ENCODE peak calls at places on chromosome 19, in nine cellular contexts. One of them, this sample, is unnamed.

GRCh38 chr19:39679791-39680168 is 24.1 kb downstream of the LGALS16 start:
- DNase-seq in astrocyte: no peak
- DNase-seq in OCI-LY7: no peak
- DNase-seq in IMR-90: no peak
- DNase-seq in fibroblast of lung: no peak
- DNase-seq in H9: no peak
- DNase-seq in HCT116: no peak
- DNase-seq in GM23338: no peak
- DNase-seq in PC-3: no peak
- DNase-seq in this sample: no peak

GRCh38 chr19:18450934-18451836 is 13.3 kb upstream of the ISYNA1 start:
- DNase-seq in H9: peak; percentile 86
- DNase-seq in fibroblast of lung: no peak
- DNase-seq in GM23338: peak; percentile 83
- DNase-seq in IMR-90: peak; percentile 64
- DNase-seq in astrocyte: no peak
- DNase-seq in PC-3: peak; percentile 82
- DNase-seq in HCT116: no peak
- DNase-seq in OCI-LY7: peak; percentile 77
- DNase-seq in this sample: peak; percentile 82

GRCh38 chr19:2618611-2619010 is 83.9 kb downstream of the GNG7 start:
- DNase-seq in PC-3: peak; percentile 75
- DNase-seq in astrocyte: peak; percentile 60
- DNase-seq in OCI-LY7: peak; percentile 71
- DNase-seq in IMR-90: peak; percentile 28
- DNase-seq in GM23338: no peak
- DNase-seq in fibroblast of lung: peak; percentile 75
- DNase-seq in H9: no peak
- DNase-seq in HCT116: peak; percentile 62
- DNase-seq in this sample: no peak

GRCh38 chr19:41879080-41879479 is 2.0 kb downstream of the CD79A start:
- DNase-seq in HCT116: no peak
- DNase-seq in fibroblast of lung: no peak
- DNase-seq in IMR-90: no peak
- DNase-seq in OCI-LY7: no peak
- DNase-seq in PC-3: no peak
- DNase-seq in astrocyte: no peak
- DNase-seq in GM23338: no peak
- DNase-seq in H9: no peak
- DNase-seq in this sample: no peak

GRCh38 chr19:45591004-45591637 is 6.5 kb upstream of the OPA3 start:
- DNase-seq in OCI-LY7: peak; percentile 57
- DNase-seq in H9: peak; percentile 89
- DNase-seq in PC-3: no peak
- DNase-seq in GM23338: peak; percentile 88
- DNase-seq in HCT116: no peak
- DNase-seq in astrocyte: no peak
- DNase-seq in fibroblast of lung: peak; percentile 34
- DNase-seq in IMR-90: peak; percentile 35
- DNase-seq in this sample: peak; percentile 78

GRCh38 chr19:18776736-18777135 is 14.4 kb downstream of the COMP start:
- DNase-seq in fibroblast of lung: peak; percentile 21
- DNase-seq in HCT116: no peak
- DNase-seq in astrocyte: no peak
- DNase-seq in GM23338: no peak
- DNase-seq in PC-3: peak; percentile 54
- DNase-seq in OCI-LY7: no peak
- DNase-seq in IMR-90: peak; percentile 57
- DNase-seq in H9: no peak
- DNase-seq in this sample: no peak

GRCh38 chr19:46297700-46298476 is 1.0 kb downstream of the HIF3A start:
- DNase-seq in IMR-90: no peak
- DNase-seq in PC-3: no peak
- DNase-seq in GM23338: no peak
- DNase-seq in fibroblast of lung: no peak
- DNase-seq in HCT116: no peak
- DNase-seq in H9: no peak
- DNase-seq in OCI-LY7: no peak
- DNase-seq in astrocyte: no peak
- DNase-seq in this sample: peak; percentile 26

GRCh38 chr19:35868172-35868822 is at the start of gene APLP1:
- DNase-seq in OCI-LY7: peak; percentile 22
- DNase-seq in fibroblast of lung: peak; percentile 53
- DNase-seq in PC-3: peak; percentile 54
- DNase-seq in H9: peak; percentile 73
- DNase-seq in astrocyte: peak; percentile 15
- DNase-seq in IMR-90: no peak
- DNase-seq in GM23338: peak; percentile 65
- DNase-seq in HCT116: no peak
- DNase-seq in this sample: peak; percentile 92

GRCh38 chr19:2150794-2151338 is 500 bp downstream of the AP3D1 start:
- DNase-seq in IMR-90: no peak
- DNase-seq in H9: no peak
- DNase-seq in GM23338: no peak
- DNase-seq in fibroblast of lung: no peak
- DNase-seq in HCT116: no peak
- DNase-seq in OCI-LY7: peak; percentile 20
- DNase-seq in astrocyte: no peak
- DNase-seq in PC-3: no peak
- DNase-seq in this sample: peak; percentile 56

GRCh38 chr19:7670150-7670784 is 1.4 kb downstream of the RETN start:
- DNase-seq in GM23338: peak; percentile 65
- DNase-seq in H9: no peak
- DNase-seq in PC-3: no peak
- DNase-seq in OCI-LY7: no peak
- DNase-seq in astrocyte: no peak
- DNase-seq in IMR-90: no peak
- DNase-seq in HCT116: no peak
- DNase-seq in fibroblast of lung: no peak
- DNase-seq in this sample: peak; percentile 69

GRCh38 chr19:24060687-24061356 is 26.2 kb upstream of the ZNF254 start:
- DNase-seq in H9: no peak
- DNase-seq in GM23338: no peak
- DNase-seq in IMR-90: peak; percentile 18
- DNase-seq in astrocyte: no peak
- DNase-seq in PC-3: peak; percentile 62
- DNase-seq in HCT116: peak; percentile 13
- DNase-seq in fibroblast of lung: no peak
- DNase-seq in OCI-LY7: no peak
- DNase-seq in this sample: no peak

GRCh38 chr19:7772752-7773291 is 9.8 kb downstream of the CLEC4M start:
- DNase-seq in PC-3: no peak
- DNase-seq in OCI-LY7: no peak
- DNase-seq in HCT116: no peak
- DNase-seq in H9: no peak
- DNase-seq in IMR-90: no peak
- DNase-seq in GM23338: no peak
- DNase-seq in astrocyte: peak; percentile 46
- DNase-seq in fibroblast of lung: peak; percentile 60
- DNase-seq in this sample: no peak

GRCh38 chr19:14432817-14433453 is at the start of gene PKN1:
- DNase-seq in H9: peak; percentile 67
- DNase-seq in HCT116: no peak
- DNase-seq in astrocyte: no peak
- DNase-seq in IMR-90: no peak
- DNase-seq in PC-3: peak; percentile 46
- DNase-seq in GM23338: peak; percentile 88
- DNase-seq in fibroblast of lung: no peak
- DNase-seq in OCI-LY7: peak; percentile 85
- DNase-seq in this sample: peak; percentile 91

GRCh38 chr19:54179921-54180452 is 7.0 kb upstream of the TMC4 start:
- DNase-seq in GM23338: peak; percentile 98
- DNase-seq in astrocyte: peak; percentile 48
- DNase-seq in PC-3: peak; percentile 16
- DNase-seq in fibroblast of lung: peak; percentile 64
- DNase-seq in HCT116: no peak
- DNase-seq in H9: peak; percentile 98
- DNase-seq in IMR-90: peak; percentile 60
- DNase-seq in OCI-LY7: peak; percentile 75
- DNase-seq in this sample: peak; percentile 95

GRCh38 chr19:29568036-29568788 is 37.9 kb upstream of the POP4 start:
- DNase-seq in IMR-90: no peak
- DNase-seq in fibroblast of lung: no peak
- DNase-seq in GM23338: no peak
- DNase-seq in astrocyte: no peak
- DNase-seq in HCT116: no peak
- DNase-seq in PC-3: no peak
- DNase-seq in H9: no peak
- DNase-seq in OCI-LY7: no peak
- DNase-seq in this sample: no peak
- TF ChIP-seq CTCF in IMR-90: no peak
- TF ChIP-seq CTCF in fibroblast of lung: no peak
- TF ChIP-seq CTCF in GM23338: no peak
- TF ChIP-seq CTCF in astrocyte: no peak
- TF ChIP-seq CTCF in HCT116: no peak
- TF ChIP-seq CTCF in PC-3: no peak
- TF ChIP-seq CTCF in H9: no peak
- TF ChIP-seq CTCF in OCI-LY7: no peak
- TF ChIP-seq CTCF in this sample: no peak

GRCh38 chr19:9953802-9954542 is 17.7 kb upstream of the OLFM2 start:
- DNase-seq in HCT116: no peak
- DNase-seq in GM23338: no peak
- DNase-seq in PC-3: no peak
- DNase-seq in fibroblast of lung: peak; percentile 86
- DNase-seq in astrocyte: peak; percentile 85
- DNase-seq in OCI-LY7: no peak
- DNase-seq in H9: no peak
- DNase-seq in IMR-90: no peak
- DNase-seq in this sample: no peak

GRCh38 chr19:9947441-9947840 is 11.1 kb upstream of the OLFM2 start:
- DNase-seq in astrocyte: no peak
- DNase-seq in fibroblast of lung: no peak
- DNase-seq in PC-3: no peak
- DNase-seq in IMR-90: no peak
- DNase-seq in OCI-LY7: no peak
- DNase-seq in HCT116: no peak
- DNase-seq in H9: no peak
- DNase-seq in GM23338: no peak
- DNase-seq in this sample: no peak

GRCh38 chr19:9956956-9957355 is 20.6 kb upstream of the OLFM2 start:
- DNase-seq in OCI-LY7: no peak
- DNase-seq in astrocyte: no peak
- DNase-seq in IMR-90: peak; percentile 24
- DNase-seq in fibroblast of lung: no peak
- DNase-seq in GM23338: no peak
- DNase-seq in H9: no peak
- DNase-seq in PC-3: no peak
- DNase-seq in HCT116: no peak
- DNase-seq in this sample: no peak

DNA sequence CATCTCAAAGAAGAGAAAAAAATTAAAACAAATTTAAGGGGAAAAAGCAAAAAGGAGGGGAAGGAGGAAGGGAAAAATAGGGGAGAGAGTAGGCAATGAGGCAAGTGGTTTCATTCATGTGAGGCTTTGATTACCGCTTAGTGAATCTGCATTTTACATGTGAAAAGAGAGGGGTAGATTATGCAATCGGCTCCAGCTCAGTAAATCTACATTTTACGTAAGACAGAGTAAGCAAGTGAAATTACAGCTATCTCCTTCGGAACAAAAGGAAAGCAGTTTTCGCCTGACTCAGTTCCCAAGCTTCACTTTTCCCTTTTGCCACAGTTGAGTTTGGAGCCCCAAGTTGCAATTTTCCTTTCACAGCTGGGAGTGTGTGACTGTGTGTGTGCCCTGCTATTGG is 16.0 kb upstream of the OLFM2 start:
- DNase-seq in fibroblast of lung: no peak
- DNase-seq in HCT116: no peak
- DNase-seq in IMR-90: no peak
- DNase-seq in OCI-LY7: no peak
- DNase-seq in GM23338: peak; percentile 67
- DNase-seq in astrocyte: no peak
- DNase-seq in PC-3: no peak
- DNase-seq in H9: no peak
- DNase-seq in this sample: no peak
- H2AFZ ChIP-seq in fibroblast of lung: no peak overlapping the region
- H2AFZ ChIP-seq in HCT116: no peak overlapping the region
- H2AFZ ChIP-seq in IMR-90: no peak overlapping the region
- H2AFZ ChIP-seq in OCI-LY7: no peak overlapping the region
- H2AFZ ChIP-seq in GM23338: no peak overlapping the region
- H2AFZ ChIP-seq in astrocyte: no peak overlapping the region
- H2AFZ ChIP-seq in PC-3: no peak overlapping the region
- H2AFZ ChIP-seq in H9: no peak overlapping the region
- H2AFZ ChIP-seq in this sample: no peak overlapping the region

GRCh38 chr19:31113250-31113685 is 236.0 kb downstream of the TSHZ3 start:
- DNase-seq in fibroblast of lung: peak; percentile 44
- DNase-seq in PC-3: peak; percentile 48
- DNase-seq in HCT116: no peak
- DNase-seq in H9: no peak
- DNase-seq in IMR-90: peak; percentile 39
- DNase-seq in astrocyte: peak; percentile 29
- DNase-seq in OCI-LY7: no peak
- DNase-seq in GM23338: no peak
- DNase-seq in this sample: no peak

GRCh38 chr19:31112158-31112557 is 237.1 kb downstream of the TSHZ3 start:
- DNase-seq in IMR-90: no peak
- DNase-seq in astrocyte: no peak
- DNase-seq in fibroblast of lung: no peak
- DNase-seq in HCT116: no peak
- DNase-seq in H9: no peak
- DNase-seq in PC-3: no peak
- DNase-seq in GM23338: no peak
- DNase-seq in OCI-LY7: no peak
- DNase-seq in this sample: no peak

GRCh38 chr19:31109626-31110025 is 239.6 kb downstream of the TSHZ3 start:
- DNase-seq in H9: no peak
- DNase-seq in OCI-LY7: no peak
- DNase-seq in GM23338: no peak
- DNase-seq in PC-3: no peak
- DNase-seq in HCT116: no peak
- DNase-seq in IMR-90: no peak
- DNase-seq in fibroblast of lung: peak; percentile 27
- DNase-seq in astrocyte: no peak
- DNase-seq in this sample: no peak

GRCh38 chr19:31111741-31112140 is 237.5 kb downstream of the TSHZ3 start:
- DNase-seq in HCT116: no peak
- DNase-seq in fibroblast of lung: no peak
- DNase-seq in OCI-LY7: no peak
- DNase-seq in astrocyte: no peak
- DNase-seq in H9: no peak
- DNase-seq in PC-3: no peak
- DNase-seq in GM23338: no peak
- DNase-seq in IMR-90: no peak
- DNase-seq in this sample: no peak

GRCh38 chr19:31110331-31110730 is 238.9 kb downstream of the TSHZ3 start:
- DNase-seq in H9: peak; percentile 59
- DNase-seq in HCT116: no peak
- DNase-seq in PC-3: no peak
- DNase-seq in OCI-LY7: no peak
- DNase-seq in IMR-90: peak; percentile 45
- DNase-seq in fibroblast of lung: peak; percentile 36
- DNase-seq in GM23338: peak; percentile 34
- DNase-seq in astrocyte: peak; percentile 18
- DNase-seq in this sample: peak; percentile 61
- TF ChIP-seq CTCF in H9: peak; percentile 58
- TF ChIP-seq CTCF in HCT116: no peak
- TF ChIP-seq CTCF in PC-3: no peak
- TF ChIP-seq CTCF in OCI-LY7: no peak
- TF ChIP-seq CTCF in IMR-90: peak; percentile 59
- TF ChIP-seq CTCF in fibroblast of lung: peak; percentile 31
- TF ChIP-seq CTCF in GM23338: peak; percentile 36
- TF ChIP-seq CTCF in astrocyte: no peak
- TF ChIP-seq CTCF in this sample: peak; percentile 48

DNA sequence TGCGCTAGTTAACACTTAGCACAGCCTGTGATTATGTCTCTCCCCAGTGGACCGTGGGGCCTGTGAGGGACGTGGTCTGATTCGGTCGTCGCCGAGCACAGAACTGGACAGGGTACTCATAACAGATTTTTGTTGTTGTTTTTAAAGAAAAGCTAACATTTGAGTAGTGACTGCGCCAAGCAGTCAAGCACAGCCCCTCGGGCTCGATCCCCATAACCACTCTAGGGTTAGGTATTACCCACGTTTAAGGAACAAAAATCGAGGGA is 805 bp upstream of the PTOV1 start:
- DNase-seq in fibroblast of lung: no peak
- DNase-seq in IMR-90: no peak
- DNase-seq in H9: no peak
- DNase-seq in PC-3: no peak
- DNase-seq in GM23338: no peak
- DNase-seq in astrocyte: no peak
- DNase-seq in OCI-LY7: no peak
- DNase-seq in HCT116: no peak
- DNase-seq in this sample: no peak
- H2AFZ ChIP-seq in fibroblast of lung: no peak overlapping the region
- H2AFZ ChIP-seq in IMR-90: no peak overlapping the region
- H2AFZ ChIP-seq in H9: no peak overlapping the region
- H2AFZ ChIP-seq in PC-3: peak overlapping the region; percentile 89
- H2AFZ ChIP-seq in GM23338: peak overlapping the region; percentile 11
- H2AFZ ChIP-seq in astrocyte: no peak overlapping the region
- H2AFZ ChIP-seq in OCI-LY7: peak overlapping the region; percentile 70
- H2AFZ ChIP-seq in HCT116: no peak overlapping the region
- H2AFZ ChIP-seq in this sample: no peak overlapping the region